ENCODE peak calls at places on chromosomes 3 and 15, in five cellular contexts. One of them, this sample, is unnamed.

GRCh38 chr3:20256144-20256543 is 70.1 kb upstream of the SGO1 start:
- DNase-seq in SK-N-SH: no peak
- DNase-seq in HepG2: no peak
- DNase-seq in A549: no peak
- DNase-seq in K562: no peak
- DNase-seq in this sample: peak

GRCh38 chr15:65106011-65106590 is 8.9 kb downstream of the UBAP1L start:
- DNase-seq in HepG2: no peak
- DNase-seq in A549: no peak
- DNase-seq in SK-N-SH: no peak
- DNase-seq in K562: no peak
- DNase-seq in this sample: no peak

GRCh38 chr3:146550743-146551510 is 6.5 kb upstream of the PLSCR1 start:
- DNase-seq in K562: no peak
- DNase-seq in HepG2: no peak
- DNase-seq in A549: peak
- DNase-seq in SK-N-SH: no peak
- DNase-seq in this sample: no peak

GRCh38 chr3:16937421-16937820 is 52.7 kb downstream of the PLCL2 start:
- DNase-seq in SK-N-SH: no peak
- DNase-seq in K562: no peak
- DNase-seq in HepG2: no peak
- DNase-seq in A549: no peak
- DNase-seq in this sample: no peak

GRCh38 chr15:54772663-54773062 is 424.1 kb downstream of the RSL24D1 start:
- DNase-seq in K562: no peak
- DNase-seq in HepG2: no peak
- DNase-seq in A549: no peak
- DNase-seq in SK-N-SH: no peak
- DNase-seq in this sample: no peak

GRCh38 chr3:52705688-52706686 is at the start of the genes GLT8D1 and SPCS1:
- DNase-seq in HepG2: peak
- DNase-seq in SK-N-SH: peak
- DNase-seq in A549: peak
- DNase-seq in K562: peak
- DNase-seq in this sample: no peak

GRCh38 chr3:56064684-56065083 is 403.6 kb downstream of the ERC2 start:
- DNase-seq in A549: no peak
- DNase-seq in SK-N-SH: no peak
- DNase-seq in K562: no peak
- DNase-seq in HepG2: no peak
- DNase-seq in this sample: no peak

GRCh38 chr3:156317457-156317856 is 197.1 kb downstream of the KCNAB1 start:
- DNase-seq in HepG2: peak
- DNase-seq in SK-N-SH: no peak
- DNase-seq in A549: peak
- DNase-seq in K562: no peak
- DNase-seq in this sample: no peak

GRCh38 chr15:93384886-93385285 is 295.9 kb upstream of the RGMA start:
- DNase-seq in A549: no peak
- DNase-seq in SK-N-SH: no peak
- DNase-seq in K562: no peak
- DNase-seq in HepG2: no peak
- DNase-seq in this sample: no peak

GRCh38 chr3:14486460-14486859 is 53.7 kb downstream of the GRIP2 start:
- DNase-seq in SK-N-SH: no peak
- DNase-seq in A549: no peak
- DNase-seq in HepG2: no peak
- DNase-seq in K562: no peak
- DNase-seq in this sample: no peak

GRCh38 chr3:72481542-72481941 is 366.7 kb downstream of the SHQ1 start:
- DNase-seq in K562: no peak
- DNase-seq in HepG2: no peak
- DNase-seq in SK-N-SH: no peak
- DNase-seq in A549: no peak
- DNase-seq in this sample: no peak

GRCh38 chr3:45885979-45886711 is at the start of gene CCR9:
- DNase-seq in A549: no peak
- DNase-seq in SK-N-SH: no peak
- DNase-seq in HepG2: no peak
- DNase-seq in K562: no peak
- DNase-seq in this sample: no peak

GRCh38 chr15:97502038-97502437 is 458.5 kb upstream of the ARRDC4 start:
- DNase-seq in A549: no peak
- DNase-seq in SK-N-SH: no peak
- DNase-seq in HepG2: no peak
- DNase-seq in K562: no peak
- DNase-seq in this sample: no peak

GRCh38 chr3:49513494-49514179 is 40.6 kb upstream of the BSN start:
- DNase-seq in SK-N-SH: no peak
- DNase-seq in HepG2: no peak
- DNase-seq in A549: no peak
- DNase-seq in K562: no peak
- DNase-seq in this sample: no peak

GRCh38 chr15:67836477-67836876 is 3.4 kb downstream of the RNU6-1 start:
- DNase-seq in HepG2: no peak
- DNase-seq in K562: peak
- DNase-seq in A549: peak
- DNase-seq in SK-N-SH: peak
- DNase-seq in this sample: no peak

GRCh38 chr15:91790826-91791225 is 62.7 kb upstream of the SLCO3A1 start:
- DNase-seq in SK-N-SH: no peak
- DNase-seq in HepG2: no peak
- DNase-seq in K562: no peak
- DNase-seq in A549: no peak
- DNase-seq in this sample: no peak

GRCh38 chr3:177881330-177881729 is 654.9 kb upstream of the KCNMB2 start:
- DNase-seq in A549: no peak
- DNase-seq in K562: no peak
- DNase-seq in HepG2: no peak
- DNase-seq in SK-N-SH: peak
- DNase-seq in this sample: no peak

GRCh38 chr15:88860212-88860611 is 35.1 kb downstream of the HAPLN3 start:
- DNase-seq in HepG2: no peak
- DNase-seq in SK-N-SH: no peak
- DNase-seq in A549: no peak
- DNase-seq in K562: no peak
- DNase-seq in this sample: no peak

GRCh38 chr15:66231421-66232266 is 21.9 kb downstream of the MEGF11 start:
- DNase-seq in SK-N-SH: peak
- DNase-seq in HepG2: no peak
- DNase-seq in A549: no peak
- DNase-seq in K562: no peak
- DNase-seq in this sample: no peak

GRCh38 chr3:101827211-101828174 is 21.8 kb upstream of the NFKBIZ start:
- DNase-seq in SK-N-SH: peak
- DNase-seq in K562: peak
- DNase-seq in A549: no peak
- DNase-seq in HepG2: peak
- DNase-seq in this sample: peak

GRCh38 chr3:176767385-176767784 is 429.9 kb downstream of the TBL1XR1 start:
- DNase-seq in A549: no peak
- DNase-seq in SK-N-SH: no peak
- DNase-seq in HepG2: no peak
- DNase-seq in K562: no peak
- DNase-seq in this sample: no peak

GRCh38 chr3:183265713-183266417 is 12.8 kb downstream of the B3GNT5 start:
- DNase-seq in A549: peak
- DNase-seq in SK-N-SH: no peak
- DNase-seq in HepG2: peak
- DNase-seq in K562: no peak
- DNase-seq in this sample: no peak

GRCh38 chr3:150639262-150639661 is 36.1 kb downstream of the SELENOT start:
- DNase-seq in K562: no peak
- DNase-seq in A549: no peak
- DNase-seq in SK-N-SH: no peak
- DNase-seq in HepG2: no peak
- DNase-seq in this sample: no peak

GRCh38 chr3:150635076-150635475 is 32.0 kb downstream of the SELENOT start:
- DNase-seq in SK-N-SH: no peak
- DNase-seq in A549: no peak
- DNase-seq in HepG2: no peak
- DNase-seq in K562: no peak
- DNase-seq in this sample: no peak

GRCh38 chr3:150636258-150636657 is 33.1 kb downstream of the SELENOT start:
- DNase-seq in A549: no peak
- DNase-seq in HepG2: no peak
- DNase-seq in SK-N-SH: no peak
- DNase-seq in K562: no peak
- DNase-seq in this sample: no peak

GRCh38 chr3:150635526-150635925 is 32.4 kb downstream of the SELENOT start:
- DNase-seq in SK-N-SH: no peak
- DNase-seq in A549: no peak
- DNase-seq in HepG2: no peak
- DNase-seq in K562: no peak
- DNase-seq in this sample: peak

GRCh38 chr3:150640256-150640655 is 37.1 kb downstream of the SELENOT start:
- DNase-seq in HepG2: no peak
- DNase-seq in K562: no peak
- DNase-seq in A549: no peak
- DNase-seq in SK-N-SH: no peak
- DNase-seq in this sample: no peak
- TF ChIP-seq CHD2 in HepG2: no peak
- TF ChIP-seq CHD2 in K562: no peak
- TF ChIP-seq CHD2 in A549: no peak
- TF ChIP-seq CHD2 in SK-N-SH: no peak
- TF ChIP-seq CHD2 in this sample: no peak

DNA sequence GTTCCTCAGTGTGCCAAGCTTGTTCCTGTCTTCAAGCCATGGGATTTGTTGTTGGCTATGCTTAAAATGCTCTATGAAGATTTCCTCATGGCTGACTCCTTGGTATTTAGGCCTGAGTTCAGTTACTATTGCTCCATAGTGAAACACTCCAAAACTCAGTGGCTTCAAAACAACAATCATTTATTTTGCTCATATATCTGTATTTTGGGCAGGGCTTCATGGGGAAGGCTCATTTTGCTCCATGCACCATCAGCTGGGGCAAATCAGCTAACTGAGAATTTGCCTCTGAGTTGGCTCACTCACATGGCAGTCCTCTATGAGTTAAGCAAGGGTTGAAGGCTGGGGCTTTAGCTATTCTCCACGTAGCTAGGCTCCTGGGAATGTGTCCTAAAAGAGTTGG is 47.3 kb downstream of the FOXL2 start:
- DNase-seq in A549: no peak
- DNase-seq in HepG2: no peak
- DNase-seq in SK-N-SH: no peak
- DNase-seq in K562: no peak
- DNase-seq in this sample: no peak
- TF ChIP-seq CHD2 in A549: no peak
- TF ChIP-seq CHD2 in HepG2: no peak
- TF ChIP-seq CHD2 in SK-N-SH: no peak
- TF ChIP-seq CHD2 in K562: no peak
- TF ChIP-seq CHD2 in this sample: no peak

GRCh38 chr15:34693053-34693744 is 61.6 kb downstream of the GJD2 start:
- DNase-seq in SK-N-SH: no peak
- DNase-seq in HepG2: no peak
- DNase-seq in A549: no peak
- DNase-seq in K562: no peak
- DNase-seq in this sample: no peak
- TF ChIP-seq CHD2 in SK-N-SH: no peak
- TF ChIP-seq CHD2 in HepG2: no peak
- TF ChIP-seq CHD2 in A549: no peak
- TF ChIP-seq CHD2 in K562: no peak
- TF ChIP-seq CHD2 in this sample: no peak

DNA sequence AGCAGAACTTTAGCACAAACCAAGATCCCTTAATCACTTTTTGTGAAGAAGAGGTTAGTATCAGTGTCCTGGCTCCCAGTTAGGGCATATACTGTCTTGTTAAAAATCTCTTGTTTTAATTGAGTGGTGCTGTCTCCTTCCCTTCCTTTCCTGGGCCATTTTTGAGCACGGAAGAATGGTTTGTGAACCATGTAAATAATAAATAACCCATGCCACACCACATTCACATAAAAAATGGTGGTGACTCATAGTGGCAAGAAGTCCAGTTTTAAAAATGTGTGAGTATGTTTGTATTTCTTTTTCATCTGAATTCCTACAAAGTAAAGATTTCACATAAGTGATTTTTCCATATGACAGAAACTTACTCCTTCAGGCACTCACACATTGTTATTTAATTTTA is 59.1 kb upstream of the SPRED1 start:
- DNase-seq in SK-N-SH: no peak
- DNase-seq in A549: no peak
- DNase-seq in K562: no peak
- DNase-seq in HepG2: no peak
- DNase-seq in this sample: no peak
- TF ChIP-seq CHD2 in SK-N-SH: no peak
- TF ChIP-seq CHD2 in A549: no peak
- TF ChIP-seq CHD2 in K562: no peak
- TF ChIP-seq CHD2 in HepG2: no peak
- TF ChIP-seq CHD2 in this sample: no peak

DNA sequence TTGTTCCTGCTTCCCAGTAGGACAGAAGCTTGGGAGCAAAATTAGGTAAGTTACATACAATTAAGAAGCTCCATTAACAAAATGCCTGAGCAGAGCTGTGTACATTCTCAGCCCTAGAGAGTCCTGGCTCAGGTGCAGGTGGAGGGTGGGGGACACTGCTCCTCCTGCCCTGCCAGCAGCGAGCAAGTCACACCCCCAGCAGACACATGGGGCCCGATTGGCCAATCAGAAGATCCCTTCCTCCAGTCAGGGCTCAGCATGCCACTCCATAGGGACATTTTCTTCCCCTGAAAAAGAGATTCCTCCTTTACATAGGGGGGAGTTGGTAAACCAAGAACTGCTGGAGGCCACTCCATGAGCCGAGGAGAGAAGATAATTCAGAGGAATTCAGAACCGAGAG is 62.1 kb downstream of the PLXNA1 start:
- DNase-seq in A549: peak
- DNase-seq in HepG2: no peak
- DNase-seq in K562: peak
- DNase-seq in SK-N-SH: peak
- DNase-seq in this sample: no peak
- TF ChIP-seq CHD2 in A549: no peak
- TF ChIP-seq CHD2 in HepG2: no peak
- TF ChIP-seq CHD2 in K562: no peak
- TF ChIP-seq CHD2 in SK-N-SH: no peak
- TF ChIP-seq CHD2 in this sample: no peak

This sample was measured in GM12878.